ENCODE peak calls at places on chromosomes 2 and 18, in five cellular contexts. O, P, Z, F and W are unnamed samples.

GRCh38 chr2:71385008-71385407 is 53.4 kb downstream of the ZNF638 start:
- DNase-seq in Z (no peak), O (no peak), F (no peak), P (peak), W (no peak)

GRCh38 chr2:109396338-109397180 is 217.2 kb downstream of the SEPTIN10 start:
- DNase-seq in F (no peak), Z (no peak), P (no peak), O (no peak), W (no peak)

GRCh38 chr2:64751286-64752260 is 97.9 kb upstream of the SERTAD2 start:
- DNase-seq in P (peak), O (peak), Z (peak), F (peak), W (peak)

GRCh38 chr2:75211371-75211770 is 12.1 kb upstream of the TACR1 start:
- DNase-seq in F (no peak), Z (no peak), P (no peak), O (no peak), W (no peak)

GRCh38 chr2:152350155-152350679 is 15.2 kb downstream of the FMNL2 start:
- DNase-seq in Z (no peak), F (no peak), P (no peak), O (no peak), W (no peak)

GRCh38 chr2:83695037-83695436 is 764.0 kb downstream of the SUCLG1 start:
- DNase-seq in F (no peak), O (no peak), Z (no peak), P (no peak), W (no peak)

GRCh38 chr2:239944706-239945551 is 80.2 kb downstream of the NDUFA10 start:
- DNase-seq in F (no peak), O (no peak), Z (no peak), P (no peak), W (no peak)

GRCh38 chr2:231707625-231708049 is 688 bp upstream of the PTMA start:
- DNase-seq in F (no peak), Z (no peak), P (no peak), O (no peak), W (no peak)

GRCh38 chr2:188524519-188525113 is 232.9 kb downstream of the GULP1 start:
- DNase-seq in F (peak), O (peak), P (no peak), Z (peak), W (no peak)

GRCh38 chr2:24920813-24921441 is 890 bp upstream of the ADCY3 start:
- DNase-seq in Z (peak), O (peak), P (no peak), F (peak), W (no peak)

GRCh38 chr2:55772309-55772980 is 78.8 kb upstream of the PNPT1 start:
- DNase-seq in Z (no peak), O (no peak), P (no peak), F (no peak), W (no peak)

GRCh38 chr2:232537079-232537478 is 2.4 kb upstream of the CHRNG start:
- DNase-seq in P (no peak), Z (peak), O (no peak), F (no peak), W (no peak)

GRCh38 chr2:97728091-97728596 is 14.8 kb downstream of the ZAP70 start:
- DNase-seq in O (no peak), P (peak), F (no peak), Z (no peak), W (no peak)

GRCh38 chr2:84849271-84849952 is 31.5 kb downstream of the TRABD2A start:
- DNase-seq in F (no peak), P (no peak), Z (no peak), O (no peak), W (peak)

GRCh38 chr2:234676109-234676858 is 179.4 kb upstream of the ARL4C start:
- DNase-seq in Z (no peak), O (no peak), F (no peak), P (peak), W (no peak)

GRCh38 chr18:25646971-25647370 is 295.0 kb upstream of the ZNF521 start:
- DNase-seq in F (no peak), Z (no peak), P (no peak), O (no peak), W (peak)